ENCODE peak calls at places on chromosomes 16 and 17, in four cellular contexts. J is keratinocyte, S is GM23248, I is fibroblast of lung. N is an unnamed sample. For H4K20me1, the result is how much of the 10 kb centered on the place peaks cover.

GRCh38 chr16:80006175-80006895 is 405.8 kb upstream of the MAF start:
- DNase-seq in J (no peak), I (peak), S (peak), N (peak)

GRCh38 chr17:77070888-77071279 is 69.9 kb upstream of the SEC14L1 start:
- DNase-seq in I (no peak), S (no peak), J (no peak), N (no peak)

GRCh38 chr16:67666538-67667433 is at the start of the genes C16orf86 and ENKD1:
- DNase-seq in J (no peak), S (peak), I (peak), N (peak)

GRCh38 chr17:69179227-69179952 is 37.7 kb upstream of the ABCA6 start:
- DNase-seq in S (peak), I (peak), J (no peak), N (peak)

GRCh38 chr17:71846561-71846960 is 274.3 kb upstream of the SOX9 start:
- DNase-seq in J (no peak), S (no peak), I (no peak), N (no peak)

GRCh38 chr16:87101903-87102302 is 215.3 kb downstream of the C16orf95 start:
- DNase-seq in S (peak), I (peak), J (no peak), N (no peak)

GRCh38 chr17:9672266-9672665 is 26.9 kb downstream of the USP43 start:
- DNase-seq in J (no peak), S (no peak), I (no peak), N (peak)

GRCh38 chr16:25212636-25213035 is 4.1 kb upstream of the AQP8 start:
- DNase-seq in J (no peak), S (no peak), I (no peak), N (no peak)

GRCh38 chr17:57997085-57997809 is 9.2 kb upstream of the VEZF1 start:
- DNase-seq in J (no peak), S (no peak), I (no peak), N (no peak)

GRCh38 chr17:57993471-57994365 is 5.7 kb upstream of the VEZF1 start:
- DNase-seq in I (no peak), S (no peak), J (no peak), N (no peak)

GRCh38 chr17:57998234-57998746 is 8.8 kb downstream of the SRSF1 start:
- DNase-seq in J (no peak), I (no peak), S (no peak), N (no peak)

GRCh38 chr17:57994436-57994835 is 6.4 kb upstream of the VEZF1 start:
- DNase-seq in I (no peak), S (no peak), J (no peak), N (no peak)

DNA sequence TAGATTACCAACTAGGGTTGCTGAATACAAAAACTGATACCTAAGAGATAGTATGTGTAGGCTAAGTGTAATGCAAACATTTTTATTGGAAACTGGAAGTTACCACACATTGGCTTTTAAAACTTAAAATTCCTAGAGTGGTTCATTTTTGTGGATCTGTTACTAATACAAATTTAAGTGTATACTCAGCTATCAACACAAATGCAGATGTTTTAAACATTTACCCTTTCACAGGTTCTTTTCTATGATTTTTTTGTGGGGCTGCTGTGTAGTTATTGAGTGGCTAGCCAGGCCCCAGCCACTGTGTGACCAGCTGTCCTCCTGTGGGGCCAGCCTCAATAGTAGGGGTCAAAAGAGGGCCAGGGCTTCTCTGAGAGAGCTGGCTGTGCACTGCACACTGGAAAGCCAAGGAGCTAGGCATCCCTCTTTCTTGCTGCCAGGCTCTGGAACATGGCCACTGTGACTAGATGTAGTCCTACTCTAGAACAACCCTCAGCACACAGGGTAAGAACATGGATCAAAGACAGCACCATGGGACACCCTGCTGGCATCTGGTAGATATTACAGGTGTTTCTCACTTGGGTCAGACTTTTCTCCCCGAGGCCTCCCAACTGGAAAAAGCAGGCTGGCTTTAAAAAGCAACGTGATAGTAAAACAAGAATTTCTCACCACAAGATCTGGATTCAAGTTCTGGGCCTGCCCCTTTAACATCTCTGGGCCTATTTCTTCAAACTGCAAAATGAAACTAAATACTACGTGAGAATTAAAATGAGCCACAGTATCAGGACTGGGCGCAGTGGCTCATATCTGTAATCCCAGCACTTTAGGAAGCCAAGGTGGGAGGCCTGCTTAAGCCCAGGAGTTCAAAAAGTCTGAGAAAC is 7.3 kb upstream of the VEZF1 start:
- DNase-seq in S (peak), J (no peak), I (peak), N (peak)
- H4K20me1 ChIP-seq in S (under half), J (under half), I (under half), N (under half)

GRCh38 chr17:57090560-57091185 is 5.6 kb downstream of the AKAP1 start:
- DNase-seq in J (no peak), S (peak), I (no peak), N (no peak)

GRCh38 chr17:57089391-57089790 is 4.3 kb downstream of the AKAP1 start:
- DNase-seq in S (no peak), I (no peak), J (no peak), N (no peak)

GRCh38 chr17:57092779-57093178 is 7.7 kb downstream of the AKAP1 start:
- DNase-seq in I (no peak), J (no peak), S (no peak), N (no peak)

GRCh38 chr17:57092171-57092570 is 7.1 kb downstream of the AKAP1 start:
- DNase-seq in I (peak), S (no peak), J (no peak), N (no peak)

GRCh38 chr17:57091186-57091618 is 6.2 kb downstream of the AKAP1 start:
- DNase-seq in S (no peak), I (no peak), J (no peak), N (no peak)
- H4K20me1 ChIP-seq in S (under half), I (under half), J (under half), N (half or more)

GRCh38 chr17:7843536-7844291 is 9.7 kb downstream of the KDM6B start:
- DNase-seq in I (peak), S (peak), J (no peak), N (peak)
- H4K20me1 ChIP-seq in I (under half), S (under half), J (under half), N (under half)

GRCh38 chr16:3769013-3769412 is 51.7 kb upstream of the TRAP1 start:
- DNase-seq in J (no peak), I (no peak), S (no peak), N (no peak)
- H4K20me1 ChIP-seq in J (under half), I (under half), S (under half), N (half or more)

GRCh38 chr17:36004604-36005003 is 3.3 kb upstream of the CCL15 start:
- DNase-seq in I (no peak), S (no peak), J (no peak), N (no peak)

GRCh38 chr17:36014946-36015345 is 2.8 kb downstream of the CCL23 start:
- DNase-seq in J (no peak), I (no peak), S (no peak), N (no peak)

DNA sequence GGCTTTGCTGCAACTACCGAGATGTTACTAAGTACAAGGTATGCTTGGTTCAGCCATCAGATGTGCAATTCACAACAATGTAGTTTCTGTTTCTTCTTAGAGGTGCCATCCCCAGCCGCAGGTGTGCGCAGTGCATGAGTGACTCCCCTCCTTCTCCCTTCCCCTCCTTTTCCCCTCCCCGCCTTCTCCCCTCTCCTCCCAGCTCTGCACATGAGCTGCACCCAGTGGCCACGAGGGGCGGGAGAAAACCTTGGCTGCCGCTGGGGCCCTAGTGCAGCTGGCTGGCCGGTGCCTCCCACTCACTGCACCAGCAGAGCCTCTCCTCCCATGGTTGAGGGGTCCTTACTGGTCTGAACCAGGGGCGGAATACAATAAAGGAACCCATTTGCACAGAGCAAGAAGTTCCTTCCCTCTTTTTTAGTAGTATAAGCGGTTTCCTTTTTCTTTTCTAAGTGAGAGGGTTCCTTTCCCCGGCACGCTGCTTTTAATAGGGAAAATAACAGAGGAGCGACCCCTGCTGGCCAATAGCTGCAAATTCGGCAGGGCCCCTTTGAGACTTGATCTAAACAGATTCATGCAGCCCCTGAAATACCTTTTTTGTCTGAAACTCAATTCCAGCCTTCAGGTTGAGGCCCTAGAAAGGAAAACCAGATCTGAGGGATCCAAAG is 7.8 kb upstream of the CCL15 start:
- DNase-seq in S (peak), I (peak), J (no peak), N (no peak)
- H4K20me1 ChIP-seq in S (under half), I (under half), J (under half), N (under half)

GRCh38 chr16:89312598-89313299 is 95.2 kb downstream of the ZNF778 start:
- DNase-seq in I (no peak), J (no peak), S (no peak), N (no peak)

GRCh38 chr16:89312194-89312593 is 94.7 kb downstream of the ZNF778 start:
- DNase-seq in J (no peak), I (no peak), S (no peak), N (no peak)

GRCh38 chr16:89307421-89307805 is 89.9 kb downstream of the ZNF778 start:
- DNase-seq in S (no peak), I (no peak), J (no peak), N (no peak)

GRCh38 chr16:89308391-89309333 is 91.2 kb downstream of the ZNF778 start:
- DNase-seq in S (no peak), J (no peak), I (no peak), N (no peak)

DNA sequence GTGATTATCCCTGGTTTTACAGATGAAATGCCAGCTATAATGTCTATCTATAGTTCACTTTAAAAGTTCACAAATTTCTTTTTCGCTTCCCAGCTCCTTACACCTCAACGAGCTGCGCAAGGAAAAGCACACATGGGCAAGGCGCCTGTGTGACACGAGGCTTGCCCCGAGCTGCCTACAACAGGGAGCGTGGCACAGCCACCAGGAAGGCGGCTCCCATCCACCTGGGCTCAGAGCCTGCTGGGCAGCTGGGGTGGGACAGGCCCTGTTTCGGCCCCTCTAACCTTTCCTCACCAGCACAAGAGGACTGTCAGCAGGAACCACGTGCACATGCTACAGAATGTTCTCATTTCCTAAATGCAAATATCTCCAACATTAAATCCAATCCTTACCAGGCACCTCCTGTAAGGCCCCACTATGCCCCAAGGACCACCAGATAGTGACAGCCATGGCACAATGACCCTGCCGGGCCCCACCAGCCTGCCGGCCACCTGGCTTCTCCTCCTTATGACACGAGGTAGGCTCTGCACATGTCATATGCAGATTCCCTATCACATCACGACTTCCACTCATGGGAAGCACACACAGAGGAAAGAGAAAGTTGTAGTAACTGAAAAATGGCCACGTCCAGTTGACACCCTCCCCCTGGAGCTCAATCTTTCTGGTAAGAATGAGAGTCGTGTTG is 92.1 kb downstream of the ZNF778 start:
- DNase-seq in J (no peak), S (no peak), I (no peak), N (no peak)
- H4K20me1 ChIP-seq in J (under half), S (under half), I (under half), N (half or more)

DNA sequence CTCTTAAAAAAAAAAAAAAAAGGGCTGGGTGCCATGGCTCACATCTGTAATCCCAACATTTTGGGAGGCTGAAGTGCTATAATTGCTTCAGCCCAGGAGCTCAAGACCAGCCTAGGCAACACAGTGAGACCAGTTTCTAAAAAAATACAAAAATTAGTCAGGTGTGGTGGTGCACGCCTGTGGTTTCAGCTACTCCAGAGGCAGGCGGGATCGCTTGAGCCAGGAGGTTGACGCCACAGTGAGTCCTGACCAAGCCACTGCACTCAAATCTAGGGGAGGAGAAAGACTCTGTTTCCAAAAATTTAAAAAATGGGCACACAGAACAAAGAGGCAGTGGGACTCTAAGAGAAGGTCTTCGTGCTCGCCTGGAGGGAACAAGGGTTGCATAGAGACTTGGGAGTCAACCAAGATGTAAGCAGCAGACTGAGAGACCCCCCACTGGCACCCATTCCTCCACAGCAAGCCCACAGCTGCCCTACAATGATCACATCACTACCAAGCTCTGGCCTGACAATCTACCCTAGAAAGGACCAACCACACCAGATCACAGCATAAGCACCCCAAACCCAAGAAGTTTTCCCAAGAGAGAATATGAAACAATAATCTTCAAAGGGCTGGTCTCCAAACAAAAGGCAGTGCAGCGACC is 121.6 kb downstream of the ANKRD11 start:
- DNase-seq in I (no peak), S (no peak), J (no peak), N (no peak)
- H4K20me1 ChIP-seq in I (under half), S (half or more), J (under half), N (half or more)

GRCh38 chr16:89360760-89361435 is 129.5 kb downstream of the ANKRD11 start:
- DNase-seq in J (no peak), S (no peak), I (no peak), N (no peak)
- H4K20me1 ChIP-seq in J (under half), S (half or more), I (under half), N (half or more)

GRCh38 chr16:2278272-2278608 is 10.3 kb upstream of the RNPS1 start:
- DNase-seq in J (no peak), I (no peak), S (no peak), N (no peak)

GRCh38 chr16:2277466-2278271 is 9.7 kb upstream of the RNPS1 start:
- DNase-seq in J (no peak), S (no peak), I (no peak), N (no peak)

GRCh38 chr16:2278956-2279800 is 11.3 kb upstream of the RNPS1 start:
- DNase-seq in J (no peak), I (no peak), S (no peak), N (no peak)

GRCh38 chr16:2275476-2276450 is 7.8 kb upstream of the RNPS1 start:
- DNase-seq in J (no peak), S (no peak), I (no peak), N (no peak)

DNA sequence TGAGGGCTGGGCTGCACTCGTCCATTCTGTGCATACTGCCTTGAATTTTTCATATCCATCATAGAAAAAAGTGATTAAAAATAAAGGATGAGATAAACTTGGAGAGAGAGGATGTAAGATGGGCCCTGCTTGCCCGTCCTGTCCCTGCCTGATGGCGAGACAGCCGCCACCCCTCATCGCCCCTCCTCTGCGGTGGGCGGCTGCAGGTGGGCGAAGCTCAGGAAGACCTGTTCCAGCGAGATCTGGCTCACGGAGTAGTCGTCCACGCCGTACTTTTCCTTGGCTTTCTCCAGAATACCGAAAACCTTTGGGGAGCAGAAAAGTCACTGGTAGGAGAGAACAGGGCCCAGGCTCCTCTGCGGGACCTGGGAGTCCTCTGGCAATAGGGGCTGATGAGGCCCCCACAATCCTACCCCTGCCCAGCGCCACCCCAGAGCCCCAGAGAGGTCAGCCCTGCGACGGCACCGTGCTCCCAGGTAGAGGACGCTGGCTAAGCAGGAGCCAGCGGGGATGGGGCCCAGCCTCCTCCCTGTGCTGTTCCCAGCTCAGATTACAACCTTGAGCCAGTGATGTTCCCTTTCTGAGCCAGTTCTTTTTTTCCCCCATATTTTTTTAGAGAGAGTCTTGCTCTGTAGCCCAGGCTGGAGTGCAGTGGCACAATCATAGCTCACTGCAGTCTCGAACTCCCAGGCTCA is 8.7 kb upstream of the RNPS1 start:
- DNase-seq in S (no peak), I (no peak), J (no peak), N (no peak)
- H4K20me1 ChIP-seq in S (under half), I (under half), J (under half), N (under half)

GRCh38 chr17:35596530-35597233 is 9.6 kb downstream of the AP2B1 start:
- DNase-seq in J (no peak), I (no peak), S (no peak), N (no peak)
- H4K20me1 ChIP-seq in J (under half), I (under half), S (under half), N (under half)

N was measured in PC-9.